ENCODE peak calls at places on chromosomes 16 and 17, in ten cellular contexts. One of them, this sample, is unnamed.

GRCh38 chr16:15846510-15846909 is 10.3 kb downstream of the MYH11 start:
- DNase-seq in lower leg skin: no peak
- DNase-seq in nephron progenitor cell: no peak
- DNase-seq in cardiac muscle cell: no peak
- DNase-seq in epithelial cell of esophagus: no peak
- DNase-seq in Caco-2: no peak
- DNase-seq in AG04450: no peak
- DNase-seq in RWPE1: no peak
- DNase-seq in brain microvascular endothelial cell: no peak
- DNase-seq in GM13976: no peak
- DNase-seq in this sample: no peak

GRCh38 chr16:814974-815373 is 14.4 kb upstream of the GNG13 start:
- DNase-seq in lower leg skin: no peak
- DNase-seq in nephron progenitor cell: no peak
- DNase-seq in cardiac muscle cell: no peak
- DNase-seq in epithelial cell of esophagus: no peak
- DNase-seq in Caco-2: no peak
- DNase-seq in AG04450: peak; percentile 26
- DNase-seq in RWPE1: no peak
- DNase-seq in brain microvascular endothelial cell: peak; percentile 28
- DNase-seq in GM13976: no peak
- DNase-seq in this sample: peak; percentile 56

GRCh38 chr16:3009568-3010390 is 2.9 kb upstream of the CLDN9 start:
- DNase-seq in lower leg skin: no peak
- DNase-seq in nephron progenitor cell: peak; percentile 65
- DNase-seq in cardiac muscle cell: peak; percentile 88
- DNase-seq in epithelial cell of esophagus: peak; percentile 87
- DNase-seq in Caco-2: peak; percentile 97
- DNase-seq in AG04450: no peak
- DNase-seq in RWPE1: peak; percentile 65
- DNase-seq in brain microvascular endothelial cell: no peak
- DNase-seq in GM13976: no peak
- DNase-seq in this sample: no peak

GRCh38 chr17:76992911-76993310 is 124.7 kb downstream of the MGAT5B start:
- DNase-seq in lower leg skin: no peak
- DNase-seq in nephron progenitor cell: no peak
- DNase-seq in cardiac muscle cell: no peak
- DNase-seq in epithelial cell of esophagus: no peak
- DNase-seq in Caco-2: no peak
- DNase-seq in AG04450: no peak
- DNase-seq in RWPE1: no peak
- DNase-seq in brain microvascular endothelial cell: no peak
- DNase-seq in GM13976: no peak
- DNase-seq in this sample: no peak

GRCh38 chr17:51165680-51166197 is 472 bp upstream of the NME2 start:
- DNase-seq in lower leg skin: no peak
- DNase-seq in nephron progenitor cell: no peak
- DNase-seq in cardiac muscle cell: no peak
- DNase-seq in epithelial cell of esophagus: peak; percentile 42
- DNase-seq in Caco-2: peak; percentile 46
- DNase-seq in AG04450: no peak
- DNase-seq in RWPE1: peak; percentile 38
- DNase-seq in brain microvascular endothelial cell: no peak
- DNase-seq in GM13976: no peak
- DNase-seq in this sample: no peak

GRCh38 chr16:49563666-49564065 is 190.1 kb downstream of the C16orf78 start:
- DNase-seq in lower leg skin: no peak
- DNase-seq in nephron progenitor cell: no peak
- DNase-seq in cardiac muscle cell: no peak
- DNase-seq in epithelial cell of esophagus: no peak
- DNase-seq in Caco-2: no peak
- DNase-seq in AG04450: no peak
- DNase-seq in RWPE1: no peak
- DNase-seq in brain microvascular endothelial cell: no peak
- DNase-seq in GM13976: no peak
- DNase-seq in this sample: peak; percentile 32

GRCh38 chr16:50202926-50203624 is 50.0 kb downstream of the TENT4B start:
- DNase-seq in lower leg skin: no peak
- DNase-seq in nephron progenitor cell: no peak
- DNase-seq in cardiac muscle cell: peak; percentile 29
- DNase-seq in epithelial cell of esophagus: peak; percentile 69
- DNase-seq in Caco-2: peak; percentile 52
- DNase-seq in AG04450: no peak
- DNase-seq in RWPE1: peak; percentile 83
- DNase-seq in brain microvascular endothelial cell: peak; percentile 95
- DNase-seq in GM13976: no peak
- DNase-seq in this sample: peak; percentile 95

GRCh38 chr16:49061315-49061714 is 220.3 kb downstream of the CBLN1 start:
- DNase-seq in lower leg skin: no peak
- DNase-seq in nephron progenitor cell: no peak
- DNase-seq in cardiac muscle cell: no peak
- DNase-seq in epithelial cell of esophagus: no peak
- DNase-seq in Caco-2: no peak
- DNase-seq in AG04450: no peak
- DNase-seq in RWPE1: no peak
- DNase-seq in brain microvascular endothelial cell: no peak
- DNase-seq in GM13976: no peak
- DNase-seq in this sample: no peak

GRCh38 chr16:64615647-64616280 is 506.1 kb downstream of the CDH11 start:
- DNase-seq in lower leg skin: no peak
- DNase-seq in nephron progenitor cell: peak; percentile 41
- DNase-seq in cardiac muscle cell: peak; percentile 63
- DNase-seq in epithelial cell of esophagus: peak; percentile 8
- DNase-seq in Caco-2: no peak
- DNase-seq in AG04450: no peak
- DNase-seq in RWPE1: no peak
- DNase-seq in brain microvascular endothelial cell: no peak
- DNase-seq in GM13976: no peak
- DNase-seq in this sample: peak; percentile 44

GRCh38 chr16:72793716-72794115 is 254.2 kb downstream of the ZFHX3 start:
- DNase-seq in lower leg skin: no peak
- DNase-seq in nephron progenitor cell: no peak
- DNase-seq in cardiac muscle cell: no peak
- DNase-seq in epithelial cell of esophagus: no peak
- DNase-seq in Caco-2: no peak
- DNase-seq in AG04450: no peak
- DNase-seq in RWPE1: no peak
- DNase-seq in brain microvascular endothelial cell: no peak
- DNase-seq in GM13976: no peak
- DNase-seq in this sample: no peak

GRCh38 chr16:11106726-11107125 is 149.3 kb downstream of the SOCS1 start:
- DNase-seq in lower leg skin: no peak
- DNase-seq in nephron progenitor cell: no peak
- DNase-seq in cardiac muscle cell: no peak
- DNase-seq in epithelial cell of esophagus: no peak
- DNase-seq in Caco-2: no peak
- DNase-seq in AG04450: no peak
- DNase-seq in RWPE1: no peak
- DNase-seq in brain microvascular endothelial cell: no peak
- DNase-seq in GM13976: no peak
- DNase-seq in this sample: no peak

GRCh38 chr17:34222732-34223486 is 32.2 kb upstream of the CCL2 start:
- DNase-seq in lower leg skin: no peak
- DNase-seq in nephron progenitor cell: no peak
- DNase-seq in cardiac muscle cell: no peak
- DNase-seq in epithelial cell of esophagus: no peak
- DNase-seq in Caco-2: no peak
- DNase-seq in AG04450: no peak
- DNase-seq in RWPE1: no peak
- DNase-seq in brain microvascular endothelial cell: no peak
- DNase-seq in GM13976: no peak
- DNase-seq in this sample: no peak

GRCh38 chr17:67129283-67129682 is 84.9 kb downstream of the CACNG1 start:
- DNase-seq in lower leg skin: no peak
- DNase-seq in nephron progenitor cell: no peak
- DNase-seq in cardiac muscle cell: no peak
- DNase-seq in epithelial cell of esophagus: no peak
- DNase-seq in Caco-2: no peak
- DNase-seq in AG04450: no peak
- DNase-seq in RWPE1: no peak
- DNase-seq in brain microvascular endothelial cell: no peak
- DNase-seq in GM13976: no peak
- DNase-seq in this sample: no peak
- TF ChIP-seq CTCF in lower leg skin: no peak
- TF ChIP-seq CTCF in nephron progenitor cell: no peak
- TF ChIP-seq CTCF in cardiac muscle cell: no peak
- TF ChIP-seq CTCF in epithelial cell of esophagus: no peak
- TF ChIP-seq CTCF in Caco-2: no peak
- TF ChIP-seq CTCF in AG04450: no peak
- TF ChIP-seq CTCF in RWPE1: no peak
- TF ChIP-seq CTCF in brain microvascular endothelial cell: no peak
- TF ChIP-seq CTCF in GM13976: no peak
- TF ChIP-seq CTCF in this sample: no peak

GRCh38 chr17:42775534-42776098 is 2.4 kb downstream of the VPS25 start:
- DNase-seq in lower leg skin: no peak
- DNase-seq in nephron progenitor cell: no peak
- DNase-seq in cardiac muscle cell: no peak
- DNase-seq in epithelial cell of esophagus: no peak
- DNase-seq in Caco-2: no peak
- DNase-seq in AG04450: no peak
- DNase-seq in RWPE1: no peak
- DNase-seq in brain microvascular endothelial cell: peak; percentile 84
- DNase-seq in GM13976: no peak
- DNase-seq in this sample: peak; percentile 86

GRCh38 chr17:42767512-42767911 is 5.7 kb upstream of the VPS25 start:
- DNase-seq in lower leg skin: no peak
- DNase-seq in nephron progenitor cell: no peak
- DNase-seq in cardiac muscle cell: no peak
- DNase-seq in epithelial cell of esophagus: no peak
- DNase-seq in Caco-2: no peak
- DNase-seq in AG04450: no peak
- DNase-seq in RWPE1: no peak
- DNase-seq in brain microvascular endothelial cell: no peak
- DNase-seq in GM13976: no peak
- DNase-seq in this sample: no peak

GRCh38 chr17:42774066-42774750 is 959 bp downstream of the VPS25 start:
- DNase-seq in lower leg skin: no peak
- DNase-seq in nephron progenitor cell: no peak
- DNase-seq in cardiac muscle cell: no peak
- DNase-seq in epithelial cell of esophagus: peak; percentile 59
- DNase-seq in Caco-2: no peak
- DNase-seq in AG04450: no peak
- DNase-seq in RWPE1: peak; percentile 56
- DNase-seq in brain microvascular endothelial cell: no peak
- DNase-seq in GM13976: no peak
- DNase-seq in this sample: peak; percentile 45

GRCh38 chr17:42773290-42774035 is at the start of gene VPS25:
- DNase-seq in lower leg skin: peak; percentile 96
- DNase-seq in nephron progenitor cell: peak; percentile 73
- DNase-seq in cardiac muscle cell: peak; percentile 83
- DNase-seq in epithelial cell of esophagus: peak; percentile 87
- DNase-seq in Caco-2: peak; percentile 84
- DNase-seq in AG04450: peak; percentile 55
- DNase-seq in RWPE1: peak; percentile 79
- DNase-seq in brain microvascular endothelial cell: peak; percentile 68
- DNase-seq in GM13976: peak; percentile 88
- DNase-seq in this sample: peak; percentile 86

GRCh38 chr17:42772945-42773289 is 332 bp upstream of the VPS25 start:
- DNase-seq in lower leg skin: no peak
- DNase-seq in nephron progenitor cell: no peak
- DNase-seq in cardiac muscle cell: no peak
- DNase-seq in epithelial cell of esophagus: no peak
- DNase-seq in Caco-2: no peak
- DNase-seq in AG04450: no peak
- DNase-seq in RWPE1: no peak
- DNase-seq in brain microvascular endothelial cell: no peak
- DNase-seq in GM13976: no peak
- DNase-seq in this sample: no peak
- TF ChIP-seq CTCF in lower leg skin: no peak
- TF ChIP-seq CTCF in nephron progenitor cell: no peak
- TF ChIP-seq CTCF in cardiac muscle cell: no peak
- TF ChIP-seq CTCF in epithelial cell of esophagus: no peak
- TF ChIP-seq CTCF in Caco-2: no peak
- TF ChIP-seq CTCF in AG04450: no peak
- TF ChIP-seq CTCF in RWPE1: no peak
- TF ChIP-seq CTCF in brain microvascular endothelial cell: no peak
- TF ChIP-seq CTCF in GM13976: no peak
- TF ChIP-seq CTCF in this sample: no peak

GRCh38 chr16:19114359-19115147 is 789 bp downstream of the ITPRIPL2 start:
- DNase-seq in lower leg skin: peak; percentile 93
- DNase-seq in nephron progenitor cell: no peak
- DNase-seq in cardiac muscle cell: no peak
- DNase-seq in epithelial cell of esophagus: peak; percentile 44
- DNase-seq in Caco-2: peak; percentile 51
- DNase-seq in AG04450: no peak
- DNase-seq in RWPE1: peak; percentile 61
- DNase-seq in brain microvascular endothelial cell: no peak
- DNase-seq in GM13976: peak; percentile 64
- DNase-seq in this sample: peak; percentile 72
- TF ChIP-seq CTCF in lower leg skin: no peak
- TF ChIP-seq CTCF in nephron progenitor cell: no peak
- TF ChIP-seq CTCF in cardiac muscle cell: no peak
- TF ChIP-seq CTCF in epithelial cell of esophagus: no peak
- TF ChIP-seq CTCF in Caco-2: no peak
- TF ChIP-seq CTCF in AG04450: peak; percentile 33
- TF ChIP-seq CTCF in RWPE1: peak; percentile 46
- TF ChIP-seq CTCF in brain microvascular endothelial cell: no peak
- TF ChIP-seq CTCF in GM13976: peak; percentile 7
- TF ChIP-seq CTCF in this sample: peak; percentile 22

DNA sequence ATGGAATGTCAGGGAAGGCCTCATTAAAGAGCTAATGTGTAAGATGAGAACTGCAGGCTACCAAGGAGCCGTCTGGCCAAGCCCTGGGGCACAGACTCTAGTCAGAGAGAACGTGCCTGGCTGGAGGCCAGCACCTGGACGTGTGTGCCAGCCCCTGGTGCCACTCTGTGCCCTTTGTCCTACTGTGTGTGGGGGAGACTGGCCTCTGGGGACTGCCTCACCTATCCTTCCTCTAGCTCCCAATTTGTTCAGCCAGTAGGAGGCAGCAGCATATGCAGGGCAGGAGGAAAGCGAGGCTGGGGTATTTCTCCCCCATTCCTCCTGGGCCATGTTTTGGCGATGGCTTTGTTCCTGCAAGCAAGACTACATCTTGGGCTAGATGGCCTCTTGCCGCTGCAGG is 37.1 kb downstream of the KNOP1 start:
- DNase-seq in lower leg skin: no peak
- DNase-seq in nephron progenitor cell: no peak
- DNase-seq in cardiac muscle cell: no peak
- DNase-seq in epithelial cell of esophagus: no peak
- DNase-seq in Caco-2: no peak
- DNase-seq in AG04450: no peak
- DNase-seq in RWPE1: no peak
- DNase-seq in brain microvascular endothelial cell: no peak
- DNase-seq in GM13976: no peak
- DNase-seq in this sample: no peak
- TF ChIP-seq CTCF in lower leg skin: no peak
- TF ChIP-seq CTCF in nephron progenitor cell: no peak
- TF ChIP-seq CTCF in cardiac muscle cell: peak; percentile 24
- TF ChIP-seq CTCF in epithelial cell of esophagus: no peak
- TF ChIP-seq CTCF in Caco-2: no peak
- TF ChIP-seq CTCF in AG04450: peak; percentile 18
- TF ChIP-seq CTCF in RWPE1: no peak
- TF ChIP-seq CTCF in brain microvascular endothelial cell: peak; percentile 25
- TF ChIP-seq CTCF in GM13976: no peak
- TF ChIP-seq CTCF in this sample: peak; percentile 15